ENCODE peak calls at places on chromosomes 1 and 21, in ten cellular contexts. U, K, V, A, F, X, R, J, C and O are unnamed samples.
A peak's percentile ranks its signal among the peaks of the same experiment; 100 is the strongest.

GRCh38 chr1:107976431-107977215 is 11.6 kb upstream of the VAV3 start:
- DNase-seq in J (peak; percentile 70), R (no peak), V (no peak), A (peak; percentile 22), K (no peak), C (no peak), F (no peak), X (no peak), U (no peak), O (no peak)

GRCh38 chr1:157806431-157807149 is 13.3 kb downstream of the FCRL1 start:
- DNase-seq in A (peak; percentile 3), J (no peak), K (no peak), V (no peak), R (no peak), C (no peak), X (no peak), U (no peak), F (no peak), O (no peak)

GRCh38 chr1:9901148-9902059 is 8.7 kb downstream of the CTNNBIP1 start:
- DNase-seq in X (no peak), V (no peak), K (no peak), A (no peak), U (no peak), J (no peak), R (peak; percentile 89), F (no peak), C (peak; percentile 75), O (no peak)

GRCh38 chr1:159953866-159954515 is at the start of gene SLAMF9:
- DNase-seq in V (peak; percentile 63), A (no peak), U (no peak), F (no peak), C (no peak), X (peak; percentile 29), R (no peak), J (no peak), K (no peak), O (no peak)

GRCh38 chr1:3995141-3995780 is 95.2 kb upstream of the C1orf174 start:
- DNase-seq in F (no peak), K (no peak), A (no peak), U (no peak), C (no peak), R (peak; percentile 56), V (no peak), J (no peak), X (peak; percentile 45), O (no peak)

GRCh38 chr1:60825593-60825992 is 256.8 kb upstream of the NFIA start:
- DNase-seq in F (no peak), J (no peak), R (no peak), X (no peak), A (no peak), U (peak; percentile 3), V (no peak), K (no peak), C (no peak), O (no peak)

GRCh38 chr21:32653326-32653901 is 41.2 kb upstream of the CFAP298 start:
- DNase-seq in J (peak; percentile 3), A (peak; percentile 51), K (no peak), F (no peak), V (no peak), X (no peak), U (peak; percentile 15), C (no peak), R (no peak), O (no peak)

GRCh38 chr1:174051956-174052355 is 29.8 kb upstream of the RC3H1 start:
- DNase-seq in F (no peak), K (no peak), U (no peak), A (no peak), V (no peak), C (no peak), X (no peak), J (no peak), R (no peak), O (no peak)

GRCh38 chr1:17409391-17409811 is 30.1 kb downstream of the RCC2 start:
- DNase-seq in X (no peak), V (no peak), A (no peak), U (no peak), F (no peak), K (no peak), C (peak; percentile 50), J (no peak), R (no peak), O (no peak)

GRCh38 chr1:58620926-58621325 is 43.9 kb upstream of the TACSTD2 start:
- DNase-seq in J (no peak), V (no peak), X (no peak), U (no peak), K (no peak), F (no peak), R (no peak), A (no peak), C (no peak), O (no peak)

GRCh38 chr1:113669988-113670387 is 89.3 kb downstream of the PHTF1 start:
- DNase-seq in K (no peak), V (no peak), C (no peak), A (no peak), J (no peak), R (no peak), X (no peak), U (no peak), F (no peak), O (no peak)

GRCh38 chr1:67556297-67556900 is 126.2 kb upstream of the SERBP1 start:
- DNase-seq in K (no peak), C (no peak), R (no peak), A (no peak), X (no peak), J (no peak), V (no peak), F (no peak), U (no peak), O (no peak)

GRCh38 chr1:56627636-56628039 is 17.5 kb upstream of the PRKAA2 start:
- DNase-seq in F (no peak), K (no peak), X (no peak), V (no peak), R (no peak), A (no peak), J (no peak), C (no peak), U (no peak), O (no peak)

GRCh38 chr1:47228644-47229030 is 3.4 kb downstream of the TAL1 start:
- DNase-seq in X (no peak), R (no peak), K (no peak), C (peak; percentile 36), V (no peak), F (no peak), J (no peak), U (no peak), A (no peak), O (no peak)

GRCh38 chr1:26289158-26290059 is 9.5 kb downstream of the SH3BGRL3 start:
- DNase-seq in V (peak; percentile 81), F (no peak), C (no peak), J (no peak), K (no peak), R (peak; percentile 85), X (no peak), U (no peak), A (peak; percentile 80), O (no peak)

GRCh38 chr1:1618396-1619068 is 3.2 kb downstream of the MIB2 start:
- DNase-seq in A (peak; percentile 1), U (no peak), R (no peak), X (no peak), K (no peak), V (no peak), C (no peak), F (no peak), J (no peak), O (no peak)

GRCh38 chr1:204377800-204378608 is 18.3 kb upstream of the PLEKHA6 start:
- DNase-seq in K (no peak), U (no peak), A (peak; percentile 67), V (no peak), R (peak; percentile 81), J (no peak), X (no peak), F (no peak), C (peak; percentile 19), O (peak; percentile 77)
- TF ChIP-seq CTCF in K (no peak), U (no peak), A (no peak), V (no peak), R (no peak), J (no peak), X (no peak), F (no peak), C (no peak), O (no peak)

DNA sequence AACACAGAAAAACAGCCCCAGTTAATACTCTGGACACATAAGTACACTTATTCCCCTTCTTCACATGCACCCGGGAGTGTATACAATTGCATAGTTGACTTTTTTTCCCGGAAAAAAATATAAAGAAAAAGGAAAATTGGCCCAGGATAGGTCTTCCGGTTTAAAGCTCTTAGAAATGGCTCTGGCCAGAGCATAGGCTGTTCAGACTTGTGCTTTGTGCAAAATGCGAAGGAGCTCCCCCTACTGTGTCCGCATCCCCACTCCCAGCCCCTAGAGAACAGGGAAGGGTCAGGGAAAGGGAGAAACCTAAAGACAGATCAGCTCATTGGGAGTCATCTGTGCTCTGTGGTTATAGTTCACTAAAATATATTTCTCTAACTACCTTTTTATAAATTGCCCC is 5.5 kb upstream of the MTMR11 start:
- DNase-seq in F (no peak), R (no peak), V (no peak), K (no peak), J (no peak), X (no peak), A (no peak), C (no peak), U (no peak), O (no peak)
- TF ChIP-seq CTCF in F (peak; percentile 31), R (peak; percentile 34), V (no peak), K (no peak), J (peak; percentile 58), X (no peak), A (no peak), C (peak; percentile 46), U (peak; percentile 18), O (peak; percentile 32)

GRCh38 chr1:235504494-235505222 is 406 bp upstream of the B3GALNT2 start:
- DNase-seq in K (peak; percentile 97), F (peak; percentile 100), R (peak; percentile 100), J (peak; percentile 99), U (peak; percentile 98), C (peak; percentile 100), X (peak; percentile 100), V (peak; percentile 99), A (peak; percentile 99), O (peak; percentile 100)
- TF ChIP-seq CTCF in K (peak; percentile 91), F (peak; percentile 92), R (peak; percentile 91), J (peak; percentile 79), U (peak; percentile 84), C (peak; percentile 92), X (peak; percentile 93), V (peak; percentile 88), A (peak; percentile 92), O (peak; percentile 86)

DNA sequence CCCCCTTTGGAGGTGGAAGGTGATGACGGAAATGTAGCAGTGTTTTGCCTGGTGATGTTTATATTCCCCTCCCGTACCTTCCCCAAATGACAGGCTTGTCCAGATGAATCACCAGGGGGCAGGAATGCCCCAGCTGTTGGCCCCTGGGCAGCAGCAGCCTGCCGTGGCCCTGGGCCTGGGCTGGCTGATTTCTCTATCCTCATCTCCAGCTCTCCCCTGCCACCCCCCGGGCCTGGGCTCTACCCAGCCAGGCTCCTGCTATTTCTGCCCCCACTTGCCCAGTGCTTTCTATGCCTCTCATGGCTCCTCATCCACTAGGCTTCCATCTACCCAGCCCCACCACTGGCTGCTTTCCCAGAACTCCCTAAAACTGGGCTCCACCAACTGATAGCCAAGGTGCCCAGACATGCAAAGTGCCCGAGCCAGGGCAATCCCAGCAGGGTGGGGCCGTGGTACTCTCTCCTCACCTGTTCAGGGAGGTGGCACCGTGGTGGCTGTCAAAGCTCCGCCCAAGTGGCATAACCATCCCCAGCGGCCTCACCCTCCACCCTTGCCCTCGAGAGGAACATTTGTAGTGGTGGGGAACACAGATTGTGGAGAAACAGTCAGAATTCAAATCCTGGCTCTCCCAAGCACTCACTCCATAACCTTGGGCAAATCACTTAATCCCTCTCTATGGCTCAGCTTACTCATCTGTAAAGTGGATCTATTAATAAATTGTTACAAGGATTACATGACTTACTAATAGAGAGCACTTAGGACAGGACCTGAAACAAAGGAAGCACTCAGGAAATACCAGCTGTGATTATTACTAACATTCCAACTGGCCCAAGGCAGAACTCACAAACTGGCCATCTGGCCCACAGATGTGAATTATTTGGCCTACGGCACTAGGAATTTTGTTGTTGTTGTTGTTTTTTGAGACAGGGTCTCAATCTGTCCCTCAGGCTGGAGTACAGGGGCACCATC is 12.8 kb upstream of the ECE1 start:
- DNase-seq in X (no peak), C (no peak), V (no peak), K (no peak), F (no peak), U (no peak), J (no peak), R (no peak), A (no peak), O (no peak)
- TF ChIP-seq CTCF in X (no peak), C (no peak), V (no peak), K (no peak), F (peak; percentile 33), U (peak; percentile 37), J (no peak), R (no peak), A (no peak), O (peak; percentile 22)